ENCODE peak calls at places on chromosomes 7 and 10, in five cellular contexts. G is lower lobe of right lung; Y is RWPE2; A is psoas muscle; I is stimulated activated naive CD8-positive, alpha-beta T cell treated with anti-CD3 and anti-CD28 coated beads, Interleukin-15, Interleukin-2, amounts not matched to agents 100 U/mL and 50 U/mL, for 24 hours. J is an unnamed sample.

GRCh38 chr10:121282264-121282663 is 316.0 kb downstream of the FGFR2 start:
- ATAC-seq in A (no peak), I (no peak), G (no peak), Y (no peak), J (no peak)

GRCh38 chr10:122152544-122152943 is 118.6 kb upstream of the BTBD16 start:
- ATAC-seq in I (no peak), A (peak; percentile 91), Y (no peak), G (no peak), J (peak; percentile 14)

GRCh38 chr10:5486852-5487235 is 12.5 kb downstream of the CALML5 start:
- ATAC-seq in A (no peak), G (no peak), I (no peak), Y (no peak), J (no peak)

GRCh38 chr7:6180344-6180725 is 92.1 kb downstream of the CYTH3 start:
- ATAC-seq in I (no peak), Y (no peak), A (no peak), G (no peak), J (no peak)

GRCh38 chr10:4868357-4868657 is 42.3 kb downstream of the AKR1E2 start:
- ATAC-seq in G (no peak), Y (no peak), I (no peak), A (no peak), J (no peak)

GRCh38 chr7:44959956-44960640 is 18.7 kb downstream of the MYO1G start:
- ATAC-seq in Y (no peak), I (peak; percentile 4), G (no peak), A (no peak), J (no peak)

GRCh38 chr7:131502810-131503545 is 53.5 kb downstream of the PODXL start:
- ATAC-seq in A (peak; percentile 53), Y (peak; percentile 15), I (no peak), G (peak; percentile 22), J (no peak)

GRCh38 chr10:29839826-29840515 is 205.2 kb upstream of the SVIL start:
- ATAC-seq in I (no peak), A (no peak), G (peak; percentile 81), Y (peak; percentile 94), J (peak; percentile 97)

GRCh38 chr7:121515651-121516401 is 119.7 kb upstream of the FAM3C start:
- ATAC-seq in A (no peak), Y (peak; percentile 35), I (no peak), G (no peak), J (no peak)

GRCh38 chr7:98265841-98266271 is 13.8 kb upstream of the TECPR1 start:
- ATAC-seq in A (no peak), G (peak; percentile 30), Y (no peak), I (no peak), J (no peak)

GRCh38 chr7:2637066-2637471 is 5.3 kb downstream of the TTYH3 start:
- ATAC-seq in Y (no peak), G (no peak), A (no peak), I (no peak), J (no peak)

GRCh38 chr7:130959743-130960207 is 225.8 kb upstream of the KLF14 start:
- ATAC-seq in A (no peak), G (no peak), Y (peak; percentile 30), I (no peak), J (peak; percentile 43)

GRCh38 chr7:92058040-92058439 is 76.2 kb downstream of the CYP51A1 start:
- ATAC-seq in Y (no peak), G (no peak), I (no peak), A (no peak), J (no peak)

GRCh38 chr7:90821961-90822620 is 226.0 kb downstream of the CDK14 start:
- ATAC-seq in A (no peak), Y (no peak), I (no peak), G (no peak), J (no peak)

GRCh38 chr10:78952018-78952417 is 116.7 kb upstream of the ZMIZ1 start:
- ATAC-seq in G (no peak), A (no peak), I (no peak), Y (no peak), J (no peak)

J was measured in esophagus mucosa.